ENCODE peak calls at places on chromosomes 4 and X, in eight cellular contexts. L is T-helper 2 cell; X is GM23338; A is stimulated activated naive CD4-positive, alpha-beta T cell; R is putamen; B is astrocyte of the hippocampus; F is cardiac fibroblast; N is NCI-H2081. M is an unnamed sample.

GRCh38 chrX:104195489-104196084 is 29.3 kb downstream of the FAM199X start:
- DNase-seq in L (no peak), R (no peak), X (peak; percentile 44), A (peak; percentile 38), B (peak; percentile 54), N (peak; percentile 32), F (peak; percentile 39), M (no peak)

GRCh38 chr4:101191302-101192098 is 155.8 kb downstream of the PPP3CA start:
- DNase-seq in A (no peak), B (peak; percentile 94), F (peak; percentile 85), R (peak; percentile 81), L (no peak), X (peak; percentile 73), N (no peak), M (no peak)

GRCh38 chrX:40154229-40154852 is 56.6 kb upstream of the BCOR start:
- DNase-seq in N (peak; percentile 88), L (no peak), A (no peak), X (peak; percentile 65), B (peak; percentile 61), F (peak; percentile 41), R (no peak), M (peak; percentile 87)

GRCh38 chrX:72137846-72138455 is 6.2 kb upstream of the RTL5 start:
- DNase-seq in L (no peak), B (no peak), R (no peak), A (no peak), N (no peak), X (no peak), F (no peak), M (no peak)

GRCh38 chr4:121696140-121696640 is 590 bp downstream of the ANXA5 start:
- DNase-seq in B (peak; percentile 76), L (peak; percentile 39), R (peak; percentile 65), N (peak; percentile 28), X (peak; percentile 60), A (peak; percentile 35), F (peak; percentile 91), M (peak; percentile 24)

GRCh38 chr4:156109943-156110925 is 156.6 kb upstream of the CTSO start:
- DNase-seq in X (peak; percentile 72), F (peak; percentile 84), A (no peak), B (no peak), N (no peak), R (no peak), L (no peak), M (no peak)

GRCh38 chrX:23434356-23434884 is 99.8 kb downstream of the PTCHD1 start:
- DNase-seq in B (peak; percentile 92), X (no peak), F (peak; percentile 64), R (peak; percentile 56), N (no peak), L (no peak), A (no peak), M (no peak)

GRCh38 chr4:181301735-181302380 is 941.3 kb upstream of the TENM3 start:
- DNase-seq in N (peak; percentile 52), L (no peak), R (no peak), B (peak; percentile 17), A (no peak), X (peak; percentile 83), F (peak; percentile 9), M (peak; percentile 90)

GRCh38 chr4:145815027-145815612 is 123.5 kb downstream of the ZNF827 start:
- DNase-seq in X (no peak), A (no peak), F (no peak), R (no peak), L (no peak), B (no peak), N (no peak), M (no peak)

M was measured in DMS153.